ENCODE peak calls at places on chromosomes 3 and 15, in five cellular contexts. W, Z, M, N and B are unnamed samples.

GRCh38 chr15:45126535-45127158 is 3.0 kb downstream of the DUOXA1 start:
- DNase-seq in W (no peak), N (peak), Z (peak), M (peak), B (no peak)

GRCh38 chr15:80242132-80242769 is 9.8 kb downstream of the CTXND1 start:
- DNase-seq in M (peak), W (no peak), Z (peak), N (no peak), B (no peak)

GRCh38 chr15:63040509-63040908 is 2.0 kb upstream of the TPM1 start:
- DNase-seq in N (no peak), W (no peak), M (no peak), Z (no peak), B (no peak)

GRCh38 chr15:65183847-65184159 is 1.3 kb downstream of the CLPX start:
- DNase-seq in N (no peak), W (no peak), Z (no peak), M (no peak), B (no peak)

GRCh38 chr3:32780735-32781210 is 37.0 kb upstream of the TRIM71 start:
- DNase-seq in Z (no peak), M (peak), W (no peak), N (peak), B (peak)

GRCh38 chr15:51189579-51190397 is 95.1 kb upstream of the TNFAIP8L3 start:
- DNase-seq in W (no peak), Z (no peak), M (no peak), N (no peak), B (no peak)

GRCh38 chr3:183253961-183254815 is 1.1 kb downstream of the B3GNT5 start:
- DNase-seq in Z (no peak), N (peak), M (no peak), W (no peak), B (no peak)

GRCh38 chr3:46609074-46609735 is 3.1 kb upstream of the FAM240A start:
- DNase-seq in M (no peak), W (no peak), N (peak), Z (no peak), B (no peak)

GRCh38 chr3:150890320-150890719 is 14.9 kb downstream of the MINDY4B start:
- DNase-seq in Z (no peak), W (no peak), M (peak), N (no peak), B (no peak)

GRCh38 chr3:9898467-9899229 is 4.0 kb upstream of the IL17RE start:
- DNase-seq in Z (no peak), M (peak), W (no peak), N (no peak), B (no peak)

GRCh38 chr3:112814256-112814655 is 32.4 kb downstream of the CD200R1L start:
- DNase-seq in W (no peak), M (peak), Z (peak), N (no peak), B (no peak)

GRCh38 chr3:32301426-32301825 is 62.9 kb downstream of the CMTM8 start:
- DNase-seq in M (no peak), Z (no peak), N (peak), W (no peak), B (no peak)

GRCh38 chr3:187743195-187744141 is 1.8 kb downstream of the BCL6 start:
- DNase-seq in M (peak), Z (no peak), W (no peak), N (peak), B (no peak)

GRCh38 chr15:63389902-63390301 is 8.3 kb upstream of the CA12 start:
- DNase-seq in W (no peak), N (peak), M (no peak), Z (no peak), B (peak)

GRCh38 chr3:101625879-101626278 is 51.1 kb downstream of the ZBTB11 start:
- DNase-seq in W (no peak), N (no peak), Z (no peak), M (no peak), B (no peak)